ENCODE peak calls at places on chromosomes 12 and 14, in four cellular contexts. Q is ACHN, M is retina, I is iris pigment epithelial cell. Y is an unnamed sample.

GRCh38 chr14:44833376-44833775 is 128.4 kb downstream of the KLHL28 start:
- DNase-seq in M (no peak), I (peak; percentile 19), Q (peak; percentile 57), Y (no peak)

GRCh38 chr12:125050868-125051267 is 14.4 kb upstream of the AACS start:
- DNase-seq in Q (no peak), M (no peak), I (no peak), Y (no peak)

GRCh38 chr14:90060965-90061848 is 587 bp upstream of the KCNK13 start:
- DNase-seq in M (no peak), I (peak; percentile 9), Q (no peak), Y (peak; percentile 27)

GRCh38 chr12:129771238-129771637 is 132.6 kb downstream of the TMEM132D start:
- DNase-seq in M (no peak), Q (no peak), I (no peak), Y (no peak)

GRCh38 chr12:60230103-60230502 is 634.3 kb downstream of the SLC16A7 start:
- DNase-seq in M (no peak), I (no peak), Q (no peak), Y (no peak)

GRCh38 chr14:74763803-74764531 is 851 bp downstream of the YLPM1 start:
- DNase-seq in I (peak; percentile 29), M (peak; percentile 23), Q (no peak), Y (no peak)

GRCh38 chr12:4327293-4327692 is 6.3 kb downstream of the TIGAR start:
- DNase-seq in M (no peak), I (no peak), Q (no peak), Y (no peak)

GRCh38 chr12:48973084-48973483 is 1.5 kb upstream of the WNT10B start:
- DNase-seq in Q (no peak), M (no peak), I (no peak), Y (no peak)

GRCh38 chr14:28875937-28876910 is 109.6 kb downstream of the FOXG1 start:
- DNase-seq in Q (no peak), M (peak; percentile 73), I (no peak), Y (no peak)

GRCh38 chr12:132723015-132723763 is 12.5 kb downstream of the PGAM5 start:
- DNase-seq in M (no peak), Q (no peak), I (peak; percentile 16), Y (no peak)

GRCh38 chr12:122079038-122079531 is 529 bp downstream of the MLXIP start:
- DNase-seq in Q (peak; percentile 40), I (no peak), M (peak; percentile 71), Y (no peak)

GRCh38 chr14:81269100-81269978 is 48.6 kb upstream of the GTF2A1 start:
- DNase-seq in Q (peak; percentile 75), I (peak; percentile 72), M (peak; percentile 70), Y (no peak)

GRCh38 chr14:100754020-100754419 is 27.3 kb downstream of the DLK1 start:
- DNase-seq in I (no peak), M (no peak), Q (no peak), Y (no peak)

GRCh38 chr12:80470403-80470802 is 26.4 kb downstream of the PTPRQ start:
- DNase-seq in I (no peak), M (no peak), Q (no peak), Y (no peak)

GRCh38 chr12:92745874-92746553 is 43.2 kb downstream of the PLEKHG7 start:
- DNase-seq in Q (peak; percentile 94), M (no peak), I (peak; percentile 92), Y (no peak)

GRCh38 chr12:84507914-84508313 is 404.7 kb downstream of the SLC6A15 start:
- DNase-seq in I (no peak), Q (no peak), M (peak; percentile 8), Y (no peak)